ENCODE peak calls at places on chromosomes 6 and 20, in ten cellular contexts. W is heart left ventricle, Q is A549, K is HepG2, T is body of pancreas, G is K562, Z is HCT116, O is IMR-90, D is right lobe of liver, B is GM12878. F is an unnamed sample. For H3K4me1, the result is how much of the 10 kb centered on the place peaks cover.

GRCh38 chr6:26240157-26240980 is 124.6 kb upstream of the BTN3A2 start:
- ATAC-seq in W (peak), Q (no peak), K (no peak), T (peak), G (no peak), Z (no peak), O (peak), D (peak), B (peak), F (peak)

GRCh38 chr6:142838821-142839685 is 105.9 kb downstream of the HIVEP2 start:
- ATAC-seq in W (no peak), Q (peak), K (peak), T (peak), G (no peak), Z (peak), O (no peak), D (peak), B (peak), F (no peak)

GRCh38 chr20:50260480-50261221 is 70.0 kb downstream of the CEBPB start:
- ATAC-seq in W (peak), Q (no peak), K (peak), T (no peak), G (peak), Z (no peak), O (no peak), D (peak), B (no peak), F (no peak)

GRCh38 chr6:39294133-39294532 is 20.1 kb downstream of the KCNK17 start:
- ATAC-seq in W (no peak), Q (no peak), K (no peak), T (no peak), G (no peak), Z (no peak), O (no peak), D (peak), B (no peak), F (no peak)

GRCh38 chr20:58945967-58946631 is 35.0 kb upstream of the NELFCD start:
- ATAC-seq in W (no peak), Q (no peak), K (no peak), T (no peak), G (no peak), Z (no peak), O (no peak), D (no peak), B (no peak), F (no peak)

GRCh38 chr6:156980948-156981347 is 203.8 kb downstream of the ARID1B start:
- ATAC-seq in W (no peak), Q (no peak), K (no peak), T (no peak), G (peak), Z (no peak), O (peak), D (no peak), B (no peak), F (no peak)

GRCh38 chr20:2822073-2822472 is 5.9 kb downstream of the TMEM239 start:
- ATAC-seq in W (no peak), Q (peak), K (no peak), T (no peak), G (peak), Z (peak), O (peak), D (no peak), B (no peak), F (no peak)

GRCh38 chr6:154403803-154404202 is 47.2 kb upstream of the IPCEF1 start:
- ATAC-seq in W (peak), Q (no peak), K (peak), T (no peak), G (no peak), Z (peak), O (peak), D (peak), B (no peak), F (peak)

DNA sequence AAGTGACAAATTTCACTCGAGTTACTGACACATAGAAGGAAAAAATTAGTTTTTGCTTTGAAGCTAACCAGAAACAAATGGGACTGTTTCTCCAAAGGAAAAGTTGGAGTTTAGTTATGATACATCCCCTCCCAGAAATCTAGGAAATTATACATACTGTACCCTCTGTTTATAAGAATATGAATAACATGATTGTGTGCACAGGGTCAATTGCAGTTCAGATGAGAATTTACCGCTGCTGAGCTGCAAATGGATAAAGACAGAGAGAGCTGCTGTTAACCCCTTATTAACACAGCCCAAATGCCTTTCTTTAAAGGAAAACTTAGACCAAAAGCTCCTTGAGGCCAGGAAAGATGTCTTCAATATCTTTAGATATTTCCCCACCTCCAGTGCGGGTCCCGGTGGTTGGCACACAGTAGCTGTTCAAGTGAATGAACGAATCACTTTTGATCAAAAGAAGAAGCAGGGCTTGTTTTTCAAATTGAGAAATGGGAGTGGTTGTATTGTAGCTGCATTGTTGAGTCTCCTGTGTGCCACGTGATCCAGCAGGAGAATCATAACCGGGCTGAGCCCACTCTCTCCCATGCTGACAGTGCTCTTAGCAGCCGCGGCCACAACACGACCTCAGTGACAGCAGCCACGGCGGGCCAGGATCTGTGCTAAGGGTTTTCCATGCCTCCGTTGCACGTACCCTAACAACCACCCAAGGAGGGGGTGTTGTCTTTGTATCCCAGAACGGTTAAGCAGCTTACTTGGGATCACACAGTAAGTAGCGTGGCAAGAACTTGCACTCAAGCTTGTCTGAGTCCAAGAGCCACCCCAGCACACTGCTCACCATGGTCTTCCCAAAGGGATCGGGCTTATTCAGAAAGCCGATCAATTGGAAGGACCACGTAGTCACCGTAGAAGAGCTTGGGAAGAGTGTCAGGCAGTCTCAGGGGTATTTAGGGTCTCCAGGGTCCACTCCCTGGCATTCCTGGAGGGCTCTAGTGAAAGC is 53.5 kb upstream of the BMP6 start:
- ATAC-seq in W (no peak), Q (no peak), K (no peak), T (no peak), G (no peak), Z (peak), O (no peak), D (no peak), B (no peak), F (no peak)
- H3K4me1 ChIP-seq in W (under half), Q (under half), K (under half), T (under half), G (under half), Z (under half), O (under half), D (under half), B (under half), F (under half)

GRCh38 chr6:36738108-36738507 is 40.5 kb downstream of the RAB44 start:
- ATAC-seq in W (no peak), Q (no peak), K (no peak), T (no peak), G (no peak), Z (no peak), O (no peak), D (no peak), B (no peak), F (no peak)

GRCh38 chr6:36743032-36743431 is 45.4 kb downstream of the RAB44 start:
- ATAC-seq in W (no peak), Q (no peak), K (peak), T (no peak), G (no peak), Z (no peak), O (no peak), D (no peak), B (no peak), F (no peak)

GRCh38 chr6:36742146-36742545 is 44.5 kb downstream of the RAB44 start:
- ATAC-seq in W (no peak), Q (no peak), K (no peak), T (no peak), G (no peak), Z (no peak), O (no peak), D (no peak), B (no peak), F (no peak)

GRCh38 chr6:36740818-36741179 is 43.2 kb downstream of the RAB44 start:
- ATAC-seq in W (no peak), Q (no peak), K (no peak), T (no peak), G (no peak), Z (no peak), O (no peak), D (no peak), B (no peak), F (no peak)

DNA sequence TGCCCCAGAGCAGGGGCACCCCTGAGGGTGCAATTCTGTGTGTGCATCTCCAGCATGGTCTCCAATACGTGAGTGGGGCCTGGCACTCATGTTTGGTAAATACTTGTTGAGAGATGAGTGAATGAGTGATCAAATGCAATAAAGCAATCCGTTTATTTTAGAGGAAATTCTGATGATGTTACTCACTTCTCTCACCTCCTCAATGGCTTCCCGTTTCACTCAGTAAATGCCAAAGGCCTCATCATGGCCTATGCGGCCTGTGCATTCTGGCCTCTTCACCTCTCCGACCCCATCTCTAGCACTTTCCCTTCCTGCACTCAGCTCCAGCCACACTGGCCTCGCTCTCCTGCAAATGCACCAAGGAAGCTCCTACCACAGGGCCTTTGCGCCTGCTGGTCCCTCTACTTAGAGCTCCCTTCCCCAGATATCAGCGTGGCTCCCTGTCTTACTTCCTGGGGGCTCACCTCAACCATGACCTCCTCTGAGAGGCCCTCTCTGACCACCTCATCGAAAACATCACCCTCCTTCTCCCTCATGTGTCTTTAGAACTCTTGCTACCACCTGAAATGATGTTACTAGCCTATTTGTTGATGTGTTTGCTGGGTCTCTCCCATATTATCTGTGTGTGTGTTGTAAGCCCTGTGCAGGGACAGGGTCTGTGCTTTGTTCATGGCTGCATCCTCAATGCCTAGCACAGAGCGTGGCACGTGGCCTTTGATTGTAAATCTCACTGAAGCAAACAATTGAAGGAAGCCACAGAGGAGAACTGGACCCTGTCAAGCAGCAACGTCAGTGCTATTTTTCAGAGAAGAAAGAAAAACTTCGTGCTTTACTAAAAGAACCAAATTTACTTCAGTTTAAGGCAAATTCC is 42.6 kb downstream of the RAB44 start:
- ATAC-seq in W (no peak), Q (no peak), K (no peak), T (no peak), G (no peak), Z (no peak), O (peak), D (no peak), B (peak), F (no peak)
- TF ChIP-seq POLR2A in W (no peak), Q (no peak), K (no peak), T (no peak), G (no peak), Z (no peak), O (no peak), D (no peak), B (no peak), F (no peak)

GRCh38 chr6:16727996-16728395 is 33.3 kb downstream of the ATXN1 start:
- ATAC-seq in W (peak), Q (no peak), K (peak), T (no peak), G (no peak), Z (no peak), O (no peak), D (peak), B (no peak), F (peak)
- H3K4me1 ChIP-seq in W (half or more), Q (half or more), K (half or more), T (under half), G (under half), Z (half or more), O (under half), D (under half), B (under half), F (half or more)

DNA sequence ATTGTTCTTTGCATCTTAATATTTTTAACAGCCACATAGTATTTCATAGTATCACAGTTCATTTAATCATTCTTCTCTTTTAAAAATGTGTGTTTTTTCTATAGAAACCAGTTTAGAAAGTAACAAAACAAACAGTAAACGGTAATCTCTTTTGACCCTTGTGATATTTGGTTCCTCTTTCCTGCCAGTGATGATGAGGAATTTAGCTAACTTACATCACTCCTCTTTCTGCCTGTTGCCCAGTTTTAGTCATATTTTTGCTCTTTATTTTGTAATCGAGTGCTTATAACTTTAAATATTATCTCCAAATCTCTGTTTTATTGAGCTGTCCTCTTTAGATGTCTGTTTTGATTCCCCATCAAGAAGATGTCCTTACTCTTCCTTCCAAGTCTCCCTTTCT is 38.1 kb upstream of the ZBTB24 start:
- ATAC-seq in W (no peak), Q (no peak), K (no peak), T (no peak), G (no peak), Z (no peak), O (no peak), D (no peak), B (no peak), F (no peak)
- TF ChIP-seq POLR2A in W (no peak), Q (no peak), K (no peak), T (no peak), G (no peak), Z (no peak), O (no peak), D (no peak), B (no peak), F (no peak)

GRCh38 chr20:24983896-24984295 is 8.7 kb downstream of the APMAP start:
- ATAC-seq in W (peak), Q (no peak), K (no peak), T (no peak), G (no peak), Z (no peak), O (no peak), D (peak), B (no peak), F (no peak)
- H3K4me1 ChIP-seq in W (half or more), Q (under half), K (half or more), T (under half), G (under half), Z (under half), O (under half), D (under half), B (under half), F (under half)

DNA sequence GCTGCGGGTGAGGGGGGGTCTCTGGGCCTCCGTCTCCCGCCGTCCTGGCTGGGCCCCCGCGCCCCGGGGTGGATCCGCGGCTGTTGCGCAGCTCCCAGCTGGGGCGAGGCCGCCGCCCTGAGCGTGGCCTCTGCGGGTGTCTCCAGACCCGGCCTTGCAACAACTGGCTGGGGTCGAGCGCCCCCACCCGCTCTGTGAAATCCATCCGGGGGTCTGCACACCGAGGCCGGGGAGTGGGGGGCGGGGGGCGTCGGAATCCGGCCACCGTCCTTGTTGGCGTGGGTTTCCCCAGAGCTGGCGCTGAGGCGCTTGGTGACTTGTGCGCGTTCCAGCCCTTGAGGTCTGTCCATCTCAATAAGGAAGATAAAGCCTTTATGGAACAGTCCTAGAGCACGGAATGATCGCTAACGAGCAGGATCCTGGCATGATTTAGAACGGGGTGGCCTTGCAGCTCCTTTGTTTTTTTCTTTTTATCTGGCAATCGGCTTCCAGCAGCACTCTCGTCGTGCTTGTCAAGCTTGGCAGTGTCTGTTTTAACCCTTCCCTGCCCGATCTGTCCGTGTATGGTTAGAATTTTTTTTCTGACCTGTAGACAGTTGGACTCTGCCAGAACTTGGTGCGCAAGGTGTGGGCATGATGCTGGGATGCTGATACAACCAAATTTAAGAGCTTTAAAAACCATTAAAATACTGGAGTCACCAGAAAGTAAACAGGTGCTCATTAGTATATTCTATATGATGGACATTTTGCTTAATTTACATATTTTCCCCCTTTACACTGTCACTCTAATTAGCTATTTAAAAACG is 675 bp downstream of the DSTN start:
- ATAC-seq in W (peak), Q (peak), K (peak), T (peak), G (peak), Z (peak), O (peak), D (peak), B (peak), F (peak)
- TF ChIP-seq POLR2A in W (no peak), Q (no peak), K (no peak), T (peak), G (no peak), Z (no peak), O (no peak), D (no peak), B (no peak), F (no peak)

GRCh38 chr20:36468149-36469000 is 72.9 kb upstream of the MYL9 start:
- ATAC-seq in W (peak), Q (peak), K (peak), T (peak), G (no peak), Z (no peak), O (no peak), D (peak), B (peak), F (no peak)
- H3K4me1 ChIP-seq in W (half or more), Q (half or more), K (half or more), T (half or more), G (under half), Z (half or more), O (under half), D (under half), B (half or more), F (half or more)

DNA sequence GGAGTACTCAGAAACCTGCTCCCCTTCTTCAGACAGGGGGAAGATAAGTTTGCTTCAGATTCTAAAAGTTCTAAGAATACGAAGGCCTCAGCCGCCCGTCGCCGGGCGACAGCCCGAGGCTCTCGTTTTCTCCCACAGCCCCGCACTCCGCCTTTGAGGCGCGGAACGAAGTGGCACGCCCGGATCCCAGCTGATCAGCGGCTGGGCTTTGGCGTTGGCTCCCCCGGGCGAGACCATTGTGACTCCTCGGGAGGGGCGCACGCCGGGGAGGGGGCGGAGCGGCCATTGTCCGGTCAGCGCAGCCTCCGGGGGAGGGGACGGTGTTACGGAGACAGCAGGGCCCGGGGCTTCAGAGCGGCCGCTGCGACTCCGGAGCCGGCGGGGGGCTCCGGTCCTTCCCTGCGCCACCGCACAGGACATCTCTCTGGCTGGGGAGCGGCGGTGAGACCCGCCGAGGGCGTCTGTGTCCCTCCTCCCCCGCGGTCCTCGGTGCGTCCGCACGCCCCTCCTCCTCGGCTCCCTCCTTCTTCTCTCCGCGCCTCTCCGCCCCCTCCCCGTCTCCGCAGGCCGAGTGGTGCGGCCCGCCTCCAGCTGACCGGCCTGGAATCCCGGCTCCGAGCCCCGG is at the start of gene ZFAND3:
- ATAC-seq in W (peak), Q (peak), K (peak), T (peak), G (peak), Z (peak), O (peak), D (peak), B (peak), F (peak)
- TF ChIP-seq POLR2A in W (no peak), Q (no peak), K (peak), T (no peak), G (no peak), Z (no peak), O (peak), D (no peak), B (peak), F (no peak)

DNA sequence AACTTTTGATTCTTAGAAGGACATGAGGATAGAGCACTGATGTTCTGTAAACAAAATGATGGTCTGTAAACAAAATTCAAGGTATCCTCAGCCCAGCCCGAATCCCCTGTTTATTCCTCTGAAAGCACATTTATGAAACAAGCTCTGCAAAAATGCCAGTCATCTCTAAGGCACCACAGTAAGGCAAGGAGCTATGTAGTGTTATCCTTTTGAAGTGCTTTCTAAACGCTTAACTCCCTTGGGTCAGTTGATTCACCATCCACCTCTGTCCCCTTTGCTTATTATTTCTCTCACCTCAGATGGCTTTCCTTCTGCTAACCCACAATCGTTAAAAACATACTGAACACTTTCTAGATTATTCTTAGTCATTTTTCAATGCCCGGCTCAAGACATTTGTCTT is 93.8 kb downstream of the ATXN1 start:
- ATAC-seq in W (no peak), Q (no peak), K (no peak), T (no peak), G (no peak), Z (no peak), O (no peak), D (no peak), B (peak), F (no peak)
- H3K4me1 ChIP-seq in W (under half), Q (under half), K (under half), T (under half), G (under half), Z (under half), O (under half), D (under half), B (under half), F (under half)

GRCh38 chr6:3593161-3593560 is 136.3 kb upstream of the SLC22A23 start:
- ATAC-seq in W (no peak), Q (no peak), K (no peak), T (no peak), G (no peak), Z (no peak), O (no peak), D (no peak), B (no peak), F (no peak)
- TF ChIP-seq POLR2A in W (no peak), Q (no peak), K (no peak), T (no peak), G (no peak), Z (no peak), O (no peak), D (no peak), B (no peak), F (no peak)